ENCODE peak calls at places on chromosomes 12 and 14, in seven cellular contexts. Y is IMR-90, J is ascending aorta, Z is adrenal gland, B is astrocyte, X is ovary, P is left lung. C is an unnamed sample.

GRCh38 chr14:67393689-67394088 is 18.3 kb downstream of the PLEK2 start:
- DNase-seq in Y (no peak), J (no peak), Z (no peak), B (no peak), X (no peak), P (no peak), C (no peak)

GRCh38 chr14:73591690-73592448 is at the start of gene ACOT4:
- DNase-seq in Y (peak; percentile 20), J (no peak), Z (peak; percentile 19), B (peak; percentile 38), X (peak; percentile 35), P (peak; percentile 83), C (no peak)

GRCh38 chr12:33634544-33634943 is 194.9 kb upstream of the SYT10 start:
- DNase-seq in Y (no peak), J (no peak), Z (no peak), B (no peak), X (no peak), P (no peak), C (no peak)

GRCh38 chr12:43112101-43112661 is 439.8 kb downstream of the ADAMTS20 start:
- DNase-seq in Y (no peak), J (no peak), Z (no peak), B (peak; percentile 86), X (no peak), P (no peak), C (no peak)

GRCh38 chr14:90624228-90624627 is 192.0 kb downstream of the TTC7B start:
- DNase-seq in Y (peak; percentile 62), J (peak; percentile 39), Z (peak; percentile 91), B (peak; percentile 54), X (no peak), P (peak; percentile 87), C (peak; percentile 97)

GRCh38 chr12:132021031-132021871 is 71.5 kb downstream of the EP400 start:
- DNase-seq in Y (no peak), J (no peak), Z (no peak), B (no peak), X (peak; percentile 21), P (no peak), C (no peak)

GRCh38 chr12:72282721-72283120 is 10.6 kb downstream of the TRHDE start:
- DNase-seq in Y (no peak), J (no peak), Z (no peak), B (no peak), X (no peak), P (no peak), C (no peak)

GRCh38 chr12:21815306-21816062 is 41.0 kb upstream of the KCNJ8 start:
- DNase-seq in Y (no peak), J (no peak), Z (no peak), B (no peak), X (no peak), P (no peak), C (no peak)

GRCh38 chr12:49877066-49877465 is 26.6 kb downstream of the FAIM2 start:
- DNase-seq in Y (no peak), J (no peak), Z (no peak), B (no peak), X (no peak), P (peak; percentile 31), C (no peak)

DNA sequence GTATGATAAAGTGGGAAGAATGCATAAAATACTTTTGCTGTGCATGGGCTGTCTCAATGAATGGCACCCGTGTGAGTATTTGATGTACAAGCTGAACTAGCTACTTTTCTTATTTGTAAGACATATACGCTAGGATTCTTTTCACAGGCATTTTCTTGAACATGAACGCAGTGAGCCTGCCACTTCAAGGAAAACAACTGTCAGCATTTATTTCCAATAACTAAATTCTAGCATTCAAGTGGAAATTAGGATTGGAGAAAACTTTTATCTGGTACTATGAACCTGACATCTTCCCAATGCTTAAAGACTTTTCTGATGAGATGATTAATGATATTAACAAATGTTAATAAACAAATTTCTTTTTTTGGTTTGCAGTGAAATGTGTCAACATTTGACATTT is 45.7 kb downstream of the UTP20 start:
- DNase-seq in Y (no peak), J (no peak), Z (no peak), B (no peak), X (no peak), P (no peak), C (no peak)
- H3K36me3 ChIP-seq in Y (peaks cover 15% of the 10 kb centered on the region), J (peaks cover 49% of the 10 kb centered on the region), Z (peaks cover 24% of the 10 kb centered on the region), B (peaks cover 41% of the 10 kb centered on the region), X (no peaks in the 10 kb centered on the region), P (no peaks in the 10 kb centered on the region), C (peaks cover 51% of the 10 kb centered on the region)

DNA sequence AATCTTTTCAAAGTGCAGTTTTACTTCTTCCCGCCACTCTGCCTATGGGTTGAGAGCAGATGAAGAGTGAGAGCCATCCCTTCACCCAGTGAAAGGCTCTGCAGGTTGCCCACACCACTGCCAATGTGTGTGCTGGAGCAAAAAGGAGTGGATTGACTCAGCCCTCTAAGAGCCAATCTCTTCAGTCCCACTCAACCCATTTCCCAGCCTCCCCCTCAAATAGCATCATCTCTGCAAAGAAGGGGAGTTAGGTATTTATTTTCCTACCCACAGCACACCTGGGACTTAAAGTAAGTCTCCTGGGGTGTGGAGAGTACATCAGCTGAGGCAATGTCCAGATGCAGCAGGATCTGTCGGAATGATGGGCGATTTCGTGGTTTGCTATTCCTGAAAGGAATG is 15.3 kb downstream of the MAP3K12 start:
- DNase-seq in Y (no peak), J (no peak), Z (no peak), B (no peak), X (no peak), P (no peak), C (peak; percentile 7)
- H3K36me3 ChIP-seq in Y (peaks cover 75% of the 10 kb centered on the region), J (peaks cover 85% of the 10 kb centered on the region), Z (peaks cover 66% of the 10 kb centered on the region), B (peaks cover 38% of the 10 kb centered on the region), X (no peaks in the 10 kb centered on the region), P (no peaks in the 10 kb centered on the region), C (no peaks in the 10 kb centered on the region)

DNA sequence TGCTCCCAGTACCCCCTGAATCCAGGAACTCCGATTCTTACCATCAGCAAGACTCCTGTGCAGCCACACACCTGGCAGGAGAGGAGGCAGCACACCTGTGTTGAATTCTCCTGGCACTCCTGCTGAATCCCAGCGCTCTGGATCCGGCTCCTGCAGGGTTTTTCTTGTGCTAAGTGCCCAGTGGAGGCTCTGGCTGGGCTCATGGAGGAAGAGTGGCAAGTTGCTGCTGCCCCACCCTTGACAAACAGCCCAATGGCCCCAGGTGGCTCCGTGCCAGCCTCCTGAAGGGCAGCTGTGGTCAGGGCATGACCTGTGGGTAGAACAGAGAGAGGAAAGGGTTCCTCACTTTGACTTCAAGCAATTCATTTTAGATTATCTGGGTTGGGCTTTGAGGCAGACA is 20.0 kb downstream of the CRACR2A start:
- DNase-seq in Y (no peak), J (no peak), Z (no peak), B (no peak), X (no peak), P (peak; percentile 82), C (no peak)
- H3K36me3 ChIP-seq in Y (no peaks in the 10 kb centered on the region), J (no peaks in the 10 kb centered on the region), Z (no peaks in the 10 kb centered on the region), B (no peaks in the 10 kb centered on the region), X (no peaks in the 10 kb centered on the region), P (no peaks in the 10 kb centered on the region), C (no peaks in the 10 kb centered on the region)

DNA sequence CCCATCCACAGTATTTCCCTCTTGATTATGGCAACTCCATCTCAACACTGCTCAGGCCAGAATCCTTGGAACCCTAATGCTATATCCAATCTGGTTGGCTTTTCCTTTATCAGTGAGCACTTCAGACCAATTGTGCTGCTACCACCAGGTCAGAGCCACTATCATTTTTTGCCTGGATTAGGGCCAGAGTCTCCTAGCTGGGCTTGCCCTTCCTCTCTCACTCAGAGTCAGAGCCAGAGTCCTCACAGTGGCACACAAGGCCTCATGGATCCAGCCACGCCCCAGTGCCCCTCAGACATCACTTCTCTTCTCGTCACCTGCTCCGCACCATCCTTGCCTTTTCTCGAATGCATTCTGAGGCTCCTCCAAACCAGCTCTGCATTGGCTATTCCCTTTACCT is 211.1 kb downstream of the ANO6 start:
- DNase-seq in Y (no peak), J (no peak), Z (no peak), B (no peak), X (no peak), P (no peak), C (no peak)
- H3K36me3 ChIP-seq in Y (peaks cover 15% of the 10 kb centered on the region), J (peaks cover 91% of the 10 kb centered on the region), Z (peaks cover 16% of the 10 kb centered on the region), B (peaks cover 10% of the 10 kb centered on the region), X (no peaks in the 10 kb centered on the region), P (no peaks in the 10 kb centered on the region), C (peaks cover 94% of the 10 kb centered on the region)

GRCh38 chr14:100839573-100840175 is 13.8 kb downstream of the MEG3 start:
- DNase-seq in Y (no peak), J (no peak), Z (no peak), B (no peak), X (no peak), P (no peak), C (no peak)
- H3K36me3 ChIP-seq in Y (peaks cover 70% of the 10 kb centered on the region), J (no peaks in the 10 kb centered on the region), Z (peaks cover 65% of the 10 kb centered on the region), B (peaks cover 21% of the 10 kb centered on the region), X (no peaks in the 10 kb centered on the region), P (no peaks in the 10 kb centered on the region), C (no peaks in the 10 kb centered on the region)

GRCh38 chr12:106791531-106791930 is 17.0 kb downstream of the RIC8B start:
- DNase-seq in Y (no peak), J (no peak), Z (no peak), B (no peak), X (no peak), P (no peak), C (no peak)
- H3K36me3 ChIP-seq in Y (peaks cover 10% of the 10 kb centered on the region), J (peaks cover 13% of the 10 kb centered on the region), Z (no peaks in the 10 kb centered on the region), B (no peaks in the 10 kb centered on the region), X (no peaks in the 10 kb centered on the region), P (no peaks in the 10 kb centered on the region), C (no peaks in the 10 kb centered on the region)